ENCODE peak calls at places on chromosomes 13 and 19, in nine cellular contexts. One of them, this sample, is unnamed.

GRCh38 chr19:56071151-56071550 is 49.9 kb downstream of the ZNF787 start:
- DNase-seq in fibroblast of villous mesenchyme: no peak
- DNase-seq in cardiac muscle cell: no peak
- DNase-seq in NB4: peak
- DNase-seq in dorsolateral prefrontal cortex: no peak
- DNase-seq in A549: no peak
- DNase-seq in colonic mucosa: no peak
- DNase-seq in heart left ventricle: no peak
- DNase-seq in CD8-positive, alpha-beta T cell: no peak
- DNase-seq in this sample: no peak

GRCh38 chr19:19443283-19443682 is 37.8 kb downstream of the GATAD2A start:
- DNase-seq in fibroblast of villous mesenchyme: no peak
- DNase-seq in cardiac muscle cell: no peak
- DNase-seq in NB4: no peak
- DNase-seq in dorsolateral prefrontal cortex: no peak
- DNase-seq in A549: no peak
- DNase-seq in colonic mucosa: no peak
- DNase-seq in heart left ventricle: no peak
- DNase-seq in CD8-positive, alpha-beta T cell: no peak
- DNase-seq in this sample: no peak

GRCh38 chr19:55099557-55100506 is 17.6 kb downstream of the PPP1R12C start:
- DNase-seq in fibroblast of villous mesenchyme: no peak
- DNase-seq in cardiac muscle cell: peak
- DNase-seq in NB4: no peak
- DNase-seq in dorsolateral prefrontal cortex: no peak
- DNase-seq in A549: no peak
- DNase-seq in colonic mucosa: no peak
- DNase-seq in heart left ventricle: peak
- DNase-seq in CD8-positive, alpha-beta T cell: no peak
- DNase-seq in this sample: no peak

GRCh38 chr13:24680258-24680920 is at the start of gene ATP12A:
- DNase-seq in fibroblast of villous mesenchyme: no peak
- DNase-seq in cardiac muscle cell: peak
- DNase-seq in NB4: no peak
- DNase-seq in dorsolateral prefrontal cortex: no peak
- DNase-seq in A549: no peak
- DNase-seq in colonic mucosa: peak
- DNase-seq in heart left ventricle: no peak
- DNase-seq in CD8-positive, alpha-beta T cell: peak
- DNase-seq in this sample: no peak

GRCh38 chr13:37700887-37701286 is 102.3 kb upstream of the POSTN start:
- DNase-seq in fibroblast of villous mesenchyme: peak
- DNase-seq in cardiac muscle cell: no peak
- DNase-seq in NB4: no peak
- DNase-seq in dorsolateral prefrontal cortex: no peak
- DNase-seq in A549: no peak
- DNase-seq in colonic mucosa: no peak
- DNase-seq in heart left ventricle: no peak
- DNase-seq in CD8-positive, alpha-beta T cell: no peak
- DNase-seq in this sample: peak

GRCh38 chr13:23268441-23268840 is 87.7 kb downstream of the SGCG start:
- DNase-seq in fibroblast of villous mesenchyme: no peak
- DNase-seq in cardiac muscle cell: no peak
- DNase-seq in NB4: no peak
- DNase-seq in dorsolateral prefrontal cortex: no peak
- DNase-seq in A549: no peak
- DNase-seq in colonic mucosa: no peak
- DNase-seq in heart left ventricle: no peak
- DNase-seq in CD8-positive, alpha-beta T cell: no peak
- DNase-seq in this sample: no peak

GRCh38 chr19:19185853-19186728 is 5.9 kb downstream of the BORCS8 start:
- DNase-seq in fibroblast of villous mesenchyme: peak
- DNase-seq in cardiac muscle cell: peak
- DNase-seq in NB4: peak
- DNase-seq in dorsolateral prefrontal cortex: no peak
- DNase-seq in A549: no peak
- DNase-seq in colonic mucosa: peak
- DNase-seq in heart left ventricle: no peak
- DNase-seq in CD8-positive, alpha-beta T cell: peak
- DNase-seq in this sample: peak

GRCh38 chr13:113809934-113810333 is 50.9 kb downstream of the TMEM255B start:
- DNase-seq in fibroblast of villous mesenchyme: no peak
- DNase-seq in cardiac muscle cell: no peak
- DNase-seq in NB4: no peak
- DNase-seq in dorsolateral prefrontal cortex: no peak
- DNase-seq in A549: no peak
- DNase-seq in colonic mucosa: no peak
- DNase-seq in heart left ventricle: no peak
- DNase-seq in CD8-positive, alpha-beta T cell: no peak
- DNase-seq in this sample: no peak

GRCh38 chr13:98571955-98572662 is 4.8 kb downstream of the STK24 start:
- DNase-seq in fibroblast of villous mesenchyme: peak
- DNase-seq in cardiac muscle cell: no peak
- DNase-seq in NB4: no peak
- DNase-seq in dorsolateral prefrontal cortex: no peak
- DNase-seq in A549: no peak
- DNase-seq in colonic mucosa: peak
- DNase-seq in heart left ventricle: peak
- DNase-seq in CD8-positive, alpha-beta T cell: no peak
- DNase-seq in this sample: no peak

GRCh38 chr19:48858984-48859710 is 9.3 kb downstream of the PLEKHA4 start:
- DNase-seq in fibroblast of villous mesenchyme: no peak
- DNase-seq in cardiac muscle cell: no peak
- DNase-seq in NB4: peak
- DNase-seq in dorsolateral prefrontal cortex: no peak
- DNase-seq in A549: no peak
- DNase-seq in colonic mucosa: peak
- DNase-seq in heart left ventricle: no peak
- DNase-seq in CD8-positive, alpha-beta T cell: peak
- DNase-seq in this sample: no peak

GRCh38 chr13:51066091-51066831 is 44.8 kb downstream of the C13orf42 start:
- DNase-seq in fibroblast of villous mesenchyme: no peak
- DNase-seq in cardiac muscle cell: no peak
- DNase-seq in NB4: no peak
- DNase-seq in dorsolateral prefrontal cortex: no peak
- DNase-seq in A549: no peak
- DNase-seq in colonic mucosa: no peak
- DNase-seq in heart left ventricle: no peak
- DNase-seq in CD8-positive, alpha-beta T cell: no peak
- DNase-seq in this sample: no peak

GRCh38 chr19:58182577-58182988 is 278 bp upstream of the ZNF274 start:
- DNase-seq in fibroblast of villous mesenchyme: no peak
- DNase-seq in cardiac muscle cell: no peak
- DNase-seq in NB4: peak
- DNase-seq in dorsolateral prefrontal cortex: no peak
- DNase-seq in A549: no peak
- DNase-seq in colonic mucosa: peak
- DNase-seq in heart left ventricle: no peak
- DNase-seq in CD8-positive, alpha-beta T cell: peak
- DNase-seq in this sample: no peak

GRCh38 chr13:105035092-105035491 is 1500.4 kb downstream of the EFNB2 start:
- DNase-seq in fibroblast of villous mesenchyme: no peak
- DNase-seq in cardiac muscle cell: no peak
- DNase-seq in NB4: no peak
- DNase-seq in dorsolateral prefrontal cortex: no peak
- DNase-seq in A549: no peak
- DNase-seq in colonic mucosa: no peak
- DNase-seq in heart left ventricle: no peak
- DNase-seq in CD8-positive, alpha-beta T cell: no peak
- DNase-seq in this sample: no peak

GRCh38 chr19:41844601-41845000 is at the start of gene LYPD4:
- DNase-seq in fibroblast of villous mesenchyme: no peak
- DNase-seq in cardiac muscle cell: no peak
- DNase-seq in NB4: no peak
- DNase-seq in dorsolateral prefrontal cortex: no peak
- DNase-seq in A549: no peak
- DNase-seq in colonic mucosa: no peak
- DNase-seq in heart left ventricle: no peak
- DNase-seq in CD8-positive, alpha-beta T cell: no peak
- DNase-seq in this sample: no peak

GRCh38 chr19:43532571-43532961 is 422 bp upstream of the ZNF575 start:
- DNase-seq in fibroblast of villous mesenchyme: peak
- DNase-seq in cardiac muscle cell: no peak
- DNase-seq in NB4: no peak
- DNase-seq in dorsolateral prefrontal cortex: peak
- DNase-seq in A549: peak
- DNase-seq in colonic mucosa: peak
- DNase-seq in heart left ventricle: peak
- DNase-seq in CD8-positive, alpha-beta T cell: no peak
- DNase-seq in this sample: no peak

GRCh38 chr19:35754365-35755139 is 2.3 kb downstream of the HSPB6 start:
- DNase-seq in fibroblast of villous mesenchyme: no peak
- DNase-seq in cardiac muscle cell: no peak
- DNase-seq in NB4: no peak
- DNase-seq in dorsolateral prefrontal cortex: no peak
- DNase-seq in A549: no peak
- DNase-seq in colonic mucosa: no peak
- DNase-seq in heart left ventricle: peak
- DNase-seq in CD8-positive, alpha-beta T cell: no peak
- DNase-seq in this sample: no peak

GRCh38 chr19:33052352-33052972 is 12.2 kb downstream of the RHPN2 start:
- DNase-seq in fibroblast of villous mesenchyme: peak
- DNase-seq in cardiac muscle cell: no peak
- DNase-seq in NB4: peak
- DNase-seq in dorsolateral prefrontal cortex: no peak
- DNase-seq in A549: no peak
- DNase-seq in colonic mucosa: peak
- DNase-seq in heart left ventricle: no peak
- DNase-seq in CD8-positive, alpha-beta T cell: no peak
- DNase-seq in this sample: peak

DNA sequence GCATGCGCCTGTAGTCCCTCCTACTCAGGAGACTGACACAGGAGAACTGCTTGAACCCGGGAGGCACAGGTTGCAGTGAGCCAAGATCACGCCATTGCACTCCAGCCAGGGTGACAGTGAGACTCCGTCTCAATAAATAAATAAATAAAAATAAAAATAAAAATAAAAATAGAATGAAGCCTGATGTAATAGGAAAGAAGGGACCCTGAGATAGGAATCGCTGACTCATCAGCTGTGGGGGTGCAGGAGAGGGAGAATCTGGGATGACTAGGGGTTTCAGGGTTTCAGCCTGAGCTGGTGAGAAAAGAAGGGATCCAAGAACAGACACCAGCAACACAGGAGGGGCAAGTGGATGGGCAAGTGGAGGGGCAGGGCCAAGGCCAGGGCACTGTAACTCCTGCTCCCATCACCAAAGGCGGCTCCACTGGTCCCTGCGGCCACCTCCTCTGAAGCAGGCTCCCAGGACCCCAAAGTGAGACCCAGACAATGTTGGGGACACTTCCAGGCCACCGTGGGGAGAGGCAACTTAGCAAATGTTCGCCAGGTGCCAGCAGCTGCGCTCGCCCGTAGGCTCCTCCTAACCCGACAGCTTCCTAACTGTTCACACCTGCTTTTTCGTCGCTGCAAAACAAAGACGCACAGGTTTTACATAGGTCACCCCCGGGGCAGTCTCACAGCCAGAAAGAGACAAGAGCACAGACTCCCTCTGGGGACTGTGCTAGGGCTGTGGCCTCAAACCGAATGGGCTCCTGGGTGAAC is 1.2 kb downstream of the HAUS8 start:
- DNase-seq in fibroblast of villous mesenchyme: no peak
- DNase-seq in cardiac muscle cell: no peak
- DNase-seq in NB4: no peak
- DNase-seq in dorsolateral prefrontal cortex: no peak
- DNase-seq in A549: no peak
- DNase-seq in colonic mucosa: peak
- DNase-seq in heart left ventricle: no peak
- DNase-seq in CD8-positive, alpha-beta T cell: no peak
- DNase-seq in this sample: no peak
- H3K4me3 ChIP-seq in fibroblast of villous mesenchyme: peak
- H3K4me3 ChIP-seq in cardiac muscle cell: peak
- H3K4me3 ChIP-seq in NB4: peak
- H3K4me3 ChIP-seq in dorsolateral prefrontal cortex: peak
- H3K4me3 ChIP-seq in A549: peak
- H3K4me3 ChIP-seq in colonic mucosa: peak
- H3K4me3 ChIP-seq in heart left ventricle: peak
- H3K4me3 ChIP-seq in CD8-positive, alpha-beta T cell: peak
- H3K4me3 ChIP-seq in this sample: peak

GRCh38 chr19:36915992-36916830 is at the start of the genes ZNF568 and ZNF829:
- DNase-seq in fibroblast of villous mesenchyme: peak
- DNase-seq in cardiac muscle cell: peak
- DNase-seq in NB4: peak
- DNase-seq in dorsolateral prefrontal cortex: peak
- DNase-seq in A549: peak
- DNase-seq in colonic mucosa: peak
- DNase-seq in heart left ventricle: peak
- DNase-seq in CD8-positive, alpha-beta T cell: peak
- DNase-seq in this sample: peak
- TF ChIP-seq CTCF in fibroblast of villous mesenchyme: peak
- TF ChIP-seq CTCF in cardiac muscle cell: peak
- TF ChIP-seq CTCF in NB4: peak
- TF ChIP-seq CTCF in dorsolateral prefrontal cortex: peak
- TF ChIP-seq CTCF in A549: no peak
- TF ChIP-seq CTCF in colonic mucosa: peak
- TF ChIP-seq CTCF in heart left ventricle: peak
- TF ChIP-seq CTCF in CD8-positive, alpha-beta T cell: peak
- TF ChIP-seq CTCF in this sample: peak

DNA sequence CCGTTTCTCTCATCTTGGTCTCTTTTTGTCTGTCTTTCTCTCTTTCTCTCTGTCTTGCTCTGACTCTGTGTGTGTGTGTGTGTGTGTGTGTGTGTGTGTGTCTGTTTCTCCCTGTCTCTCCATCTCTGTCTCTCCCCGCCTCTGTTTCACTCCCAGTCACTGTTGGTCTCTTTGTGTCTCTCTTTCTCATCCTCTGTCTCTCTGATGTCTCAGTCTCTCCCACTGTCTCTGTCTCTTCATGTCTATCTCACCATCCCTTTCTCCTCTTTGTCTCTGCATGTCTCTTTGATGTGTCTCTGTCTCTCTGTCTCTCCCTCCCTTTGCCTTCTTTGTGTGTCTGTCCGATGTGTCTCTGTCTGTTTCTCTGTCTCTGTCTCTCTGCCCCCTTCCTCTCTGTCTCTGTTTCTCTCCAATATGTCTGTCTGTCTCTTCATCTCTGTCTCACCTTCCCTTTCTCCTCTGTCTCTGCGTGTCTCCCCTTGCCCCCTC is 2.5 kb downstream of the NFIC start:
- DNase-seq in fibroblast of villous mesenchyme: no peak
- DNase-seq in cardiac muscle cell: no peak
- DNase-seq in NB4: no peak
- DNase-seq in dorsolateral prefrontal cortex: no peak
- DNase-seq in A549: no peak
- DNase-seq in colonic mucosa: no peak
- DNase-seq in heart left ventricle: no peak
- DNase-seq in CD8-positive, alpha-beta T cell: no peak
- DNase-seq in this sample: peak
- H3K4me3 ChIP-seq in fibroblast of villous mesenchyme: peak
- H3K4me3 ChIP-seq in cardiac muscle cell: peak
- H3K4me3 ChIP-seq in NB4: no peak
- H3K4me3 ChIP-seq in dorsolateral prefrontal cortex: peak
- H3K4me3 ChIP-seq in A549: peak
- H3K4me3 ChIP-seq in colonic mucosa: no peak
- H3K4me3 ChIP-seq in heart left ventricle: peak
- H3K4me3 ChIP-seq in CD8-positive, alpha-beta T cell: no peak
- H3K4me3 ChIP-seq in this sample: peak

DNA sequence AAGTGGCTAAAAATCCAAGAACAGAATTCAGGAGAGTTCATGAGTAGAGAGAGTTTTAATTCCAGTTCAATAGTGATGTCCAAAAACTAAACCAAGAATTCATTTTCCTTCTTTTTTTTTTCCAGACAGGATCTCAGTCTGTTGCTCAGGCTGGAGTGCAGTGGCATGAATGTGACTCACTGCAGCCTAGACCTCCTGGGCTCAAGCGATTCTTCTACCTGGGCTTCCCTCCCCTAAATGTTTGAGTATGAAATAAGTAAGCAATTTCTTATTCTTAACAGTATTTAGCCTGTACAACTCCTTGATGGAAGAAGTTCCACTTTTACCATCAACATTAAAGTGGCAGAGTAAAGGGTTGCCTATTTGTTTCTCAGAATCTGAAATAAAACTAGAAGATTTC is 3.8 kb downstream of the COMMD6 start:
- DNase-seq in fibroblast of villous mesenchyme: no peak
- DNase-seq in cardiac muscle cell: no peak
- DNase-seq in NB4: no peak
- DNase-seq in dorsolateral prefrontal cortex: no peak
- DNase-seq in A549: no peak
- DNase-seq in colonic mucosa: no peak
- DNase-seq in heart left ventricle: no peak
- DNase-seq in CD8-positive, alpha-beta T cell: no peak
- DNase-seq in this sample: no peak
- TF ChIP-seq CTCF in fibroblast of villous mesenchyme: no peak
- TF ChIP-seq CTCF in cardiac muscle cell: no peak
- TF ChIP-seq CTCF in NB4: no peak
- TF ChIP-seq CTCF in dorsolateral prefrontal cortex: no peak
- TF ChIP-seq CTCF in A549: no peak
- TF ChIP-seq CTCF in colonic mucosa: no peak
- TF ChIP-seq CTCF in heart left ventricle: no peak
- TF ChIP-seq CTCF in CD8-positive, alpha-beta T cell: no peak
- TF ChIP-seq CTCF in this sample: no peak